ENCODE peak calls at places on chromosomes 4 and X, in four cellular contexts. S is dorsolateral prefrontal cortex, N is transverse colon, A is tibial nerve. L is an unnamed sample.

GRCh38 chr4:166198516-166198915 is 325.5 kb downstream of the TLL1 start:
- DNase-seq in A (no peak), S (no peak), N (no peak), L (no peak)

GRCh38 chr4:158796370-158797140 is 27.7 kb downstream of the FNIP2 start:
- DNase-seq in N (no peak), A (no peak), S (no peak), L (no peak)

GRCh38 chr4:8182858-8183725 is 16.0 kb upstream of the SH3TC1 start:
- DNase-seq in N (peak; percentile 93), S (no peak), A (peak; percentile 87), L (peak; percentile 96)

GRCh38 chrX:7202206-7202605 is 54.3 kb upstream of the PUDP start:
- DNase-seq in N (no peak), A (no peak), S (no peak), L (no peak)

GRCh38 chr4:38764292-38764691 is 18.5 kb downstream of the TLR10 start:
- DNase-seq in A (no peak), N (no peak), S (no peak), L (no peak)

GRCh38 chrX:70481424-70481823 is 36.8 kb downstream of the DLG3 start:
- DNase-seq in S (no peak), N (no peak), A (no peak), L (no peak)

GRCh38 chr4:143076723-143077122 is 108.0 kb upstream of the USP38 start:
- DNase-seq in A (no peak), S (no peak), N (peak; percentile 19), L (no peak)

GRCh38 chrX:107374116-107374515 is 75.3 kb upstream of the FRMPD3 start:
- DNase-seq in S (no peak), N (no peak), A (no peak), L (no peak)

GRCh38 chrX:54029543-54030143 is 14.6 kb downstream of the PHF8 start:
- DNase-seq in S (no peak), N (no peak), A (no peak), L (peak; percentile 84)

GRCh38 chrX:20320461-20321159 is 53.9 kb upstream of the RPS6KA3 start:
- DNase-seq in S (no peak), A (no peak), N (no peak), L (no peak)

GRCh38 chrX:124736553-124737240 is 390.3 kb downstream of the SH2D1A start:
- DNase-seq in A (no peak), S (no peak), N (no peak), L (peak; percentile 53)

GRCh38 chr4:163949976-163950601 is 455.6 kb downstream of the TMA16 start:
- DNase-seq in N (no peak), S (no peak), A (no peak), L (peak; percentile 60)

GRCh38 chr4:150119492-150119891 is 41.2 kb downstream of the DCLK2 start:
- DNase-seq in N (no peak), A (no peak), S (no peak), L (no peak)

GRCh38 chr4:3302164-3302785 is 9.5 kb downstream of the RGS12 start:
- DNase-seq in A (no peak), N (no peak), S (no peak), L (peak; percentile 81)

GRCh38 chrX:427812-428725 is 41.4 kb upstream of the PPP2R3B start:
- DNase-seq in N (no peak), A (no peak), S (no peak), L (peak; percentile 45)

GRCh38 chrX:77668391-77669237 is 117.4 kb downstream of the ATRX start:
- DNase-seq in N (no peak), A (no peak), S (no peak), L (no peak)

GRCh38 chr4:169071781-169072180 is 61.7 kb upstream of the CBR4 start:
- DNase-seq in N (no peak), S (no peak), A (no peak), L (no peak)

GRCh38 chr4:8019396-8020365 is 80.0 kb upstream of the AFAP1 start:
- DNase-seq in S (no peak), A (no peak), N (peak; percentile 80), L (no peak)

GRCh38 chrX:125628435-125628834 is 308.8 kb downstream of the TEX13C start:
- DNase-seq in A (no peak), N (no peak), S (no peak), L (no peak)

GRCh38 chrX:101210630-101211029 is 9.0 kb upstream of the DRP2 start:
- DNase-seq in S (no peak), A (no peak), N (no peak), L (no peak)

GRCh38 chr4:19195696-19196095 is 1056.0 kb upstream of the SLIT2 start:
- DNase-seq in S (no peak), A (no peak), N (no peak), L (peak; percentile 7)

GRCh38 chr4:90226734-90227133 is 99.5 kb downstream of the CCSER1 start:
- DNase-seq in S (no peak), A (no peak), N (no peak), L (no peak)

GRCh38 chr4:1043658-1044468 is 32.4 kb downstream of the FGFRL1 start:
- DNase-seq in S (peak; percentile 74), A (peak; percentile 86), N (peak; percentile 76), L (peak; percentile 97)

GRCh38 chr4:6772223-6772928 is 10.2 kb upstream of the KIAA0232 start:
- DNase-seq in N (peak; percentile 72), A (no peak), S (no peak), L (no peak)

GRCh38 chrX:110045988-110046387 is 43.1 kb downstream of the TMEM164 start:
- DNase-seq in N (no peak), A (no peak), S (no peak), L (no peak)

GRCh38 chr4:120865985-120866384 is 56.5 kb downstream of the PRDM5 start:
- DNase-seq in A (no peak), N (no peak), S (no peak), L (no peak)

GRCh38 chrX:11382935-11383334 is 89.7 kb downstream of the AMELX start:
- DNase-seq in S (no peak), N (no peak), A (no peak), L (no peak)

GRCh38 chr4:169341490-169341889 is 70.7 kb upstream of the SH3RF1 start:
- DNase-seq in N (no peak), S (no peak), A (no peak), L (no peak)

GRCh38 chr4:2141022-2141761 is 82.1 kb downstream of the NAT8L start:
- DNase-seq in N (no peak), A (no peak), S (no peak), L (no peak)

GRCh38 chr4:2138846-2139500 is 79.8 kb downstream of the NAT8L start:
- DNase-seq in S (no peak), N (no peak), A (no peak), L (no peak)

GRCh38 chr4:2136736-2137135 is 77.6 kb downstream of the NAT8L start:
- DNase-seq in N (no peak), S (no peak), A (no peak), L (no peak)

GRCh38 chr4:2142630-2143427 is 83.7 kb downstream of the NAT8L start:
- DNase-seq in S (no peak), A (no peak), N (no peak), L (no peak)

GRCh38 chr4:2141762-2142520 is 82.8 kb downstream of the NAT8L start:
- DNase-seq in A (no peak), S (no peak), N (no peak), L (no peak)
- H3K27ac ChIP-seq in A (peak overlapping the region; percentile 72), S (peak overlapping the region; percentile 30), N (no peak overlapping the region), L (no peak overlapping the region)

GRCh38 chrX:129771266-129771995 is 8.3 kb upstream of the SASH3 start:
- DNase-seq in N (no peak), S (no peak), A (no peak), L (no peak)
- TF ChIP-seq CTCF in N (no peak), S (no peak), A (no peak), L (no peak)

GRCh38 chr4:139027771-139028170 is 12.2 kb downstream of the NOCT start:
- DNase-seq in N (no peak), A (no peak), S (no peak), L (no peak)
- H3K27ac ChIP-seq in N (no peak overlapping the region), A (no peak overlapping the region), S (peak overlapping the region; percentile 81), L (no peak overlapping the region)

GRCh38 chrX:32116047-32116446 is 1044.2 kb upstream of the FTHL17 start:
- DNase-seq in A (no peak), S (no peak), N (no peak), L (no peak)
- TF ChIP-seq CTCF in A (no peak), S (no peak), N (no peak), L (no peak)

DNA sequence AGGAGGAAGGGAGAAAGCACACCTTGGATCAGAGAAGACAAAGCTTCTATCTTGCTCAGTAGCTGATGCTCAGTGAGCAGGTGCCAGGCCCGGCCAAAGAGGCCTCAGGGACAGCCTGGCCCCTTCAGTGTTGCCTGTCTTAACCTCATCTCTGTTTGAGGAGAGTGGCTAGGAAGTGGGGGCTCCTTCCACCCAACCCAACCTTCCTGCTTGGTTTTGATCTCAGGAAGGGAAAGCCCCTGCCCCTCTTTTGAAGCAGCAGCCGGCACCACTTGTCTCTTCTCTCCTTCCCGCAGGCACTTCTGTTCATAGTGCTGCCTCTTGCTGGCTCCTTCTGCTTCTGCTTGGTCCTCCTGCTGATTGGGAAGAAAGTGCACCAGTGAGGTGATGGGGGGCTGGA is 2.4 kb upstream of the AFF2 start:
- DNase-seq in S (no peak), A (no peak), N (no peak), L (no peak)
- H3K27ac ChIP-seq in S (no peak overlapping the region), A (no peak overlapping the region), N (no peak overlapping the region), L (no peak overlapping the region)

GRCh38 chr4:4480205-4480604 is 61.6 kb downstream of the STX18 start:
- DNase-seq in N (no peak), S (no peak), A (no peak), L (no peak)

GRCh38 chr4:4479366-4479765 is 62.5 kb downstream of the STX18 start:
- DNase-seq in A (no peak), S (no peak), N (no peak), L (no peak)

GRCh38 chr4:4481394-4482000 is 60.4 kb downstream of the STX18 start:
- DNase-seq in N (no peak), S (no peak), A (no peak), L (no peak)

GRCh38 chr4:4477796-4478195 is 64.1 kb downstream of the STX18 start:
- DNase-seq in A (no peak), N (no peak), S (no peak), L (no peak)

GRCh38 chr4:4480685-4481393 is 61.0 kb downstream of the STX18 start:
- DNase-seq in A (no peak), N (no peak), S (peak; percentile 88), L (no peak)
- TF ChIP-seq CTCF in A (peak; percentile 31), N (no peak), S (peak; percentile 62), L (peak; percentile 16)

GRCh38 chr4:83852085-83852451 is 316.2 kb downstream of the GPAT3 start:
- DNase-seq in A (no peak), N (no peak), S (no peak), L (no peak)
- H3K27ac ChIP-seq in A (no peak overlapping the region), N (no peak overlapping the region), S (no peak overlapping the region), L (no peak overlapping the region)

DNA sequence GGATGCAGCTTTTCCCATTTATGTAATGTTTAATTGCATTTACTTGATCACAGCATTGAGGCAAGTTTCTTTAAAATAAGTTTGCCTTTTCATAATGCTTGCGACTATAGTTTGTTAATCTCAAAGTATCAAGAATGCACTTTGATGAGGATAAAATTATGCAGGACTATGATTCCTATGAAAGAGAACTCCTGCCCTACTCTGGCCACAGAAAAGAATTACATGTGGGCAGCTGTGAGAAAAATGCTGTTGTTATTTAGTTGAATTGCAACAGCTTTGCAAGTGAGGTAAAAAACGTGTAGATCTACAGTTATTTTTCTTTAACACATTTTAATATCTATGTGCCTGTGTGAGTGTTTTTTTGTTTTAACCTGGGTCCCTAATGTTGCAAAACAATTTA is 12.5 kb upstream of the OSTC start:
- DNase-seq in A (no peak), S (no peak), N (no peak), L (no peak)
- TF ChIP-seq CTCF in A (no peak), S (no peak), N (no peak), L (no peak)

GRCh38 chr4:87045659-87046058 is 110.8 kb downstream of the AFF1 start:
- DNase-seq in A (no peak), S (no peak), N (no peak), L (no peak)
- H3K27ac ChIP-seq in A (peak overlapping the region; percentile 59), S (no peak overlapping the region), N (peak overlapping the region; percentile 84), L (peak overlapping the region; percentile 89)